ENCODE peak calls at places on chromosomes 4 and X, in four cellular contexts. U, X, G and T are unnamed samples. For H3K4me1, the result is how much of the 10 kb centered on the place peaks cover.

GRCh38 chrX:134115270-134115669 is 121.7 kb upstream of the CCDC160 start:
- DNase-seq in G (no peak), U (no peak), X (no peak), T (no peak)

GRCh38 chr4:106551724-106552123 is 183.1 kb upstream of the GIMD1 start:
- DNase-seq in G (no peak), U (no peak), X (no peak), T (no peak)

GRCh38 chr4:176360446-176360845 is 40.7 kb downstream of the SPCS3 start:
- DNase-seq in U (no peak), X (no peak), G (no peak), T (peak)

GRCh38 chr4:124090007-124090406 is 622.5 kb downstream of the ANKRD50 start:
- DNase-seq in U (no peak), G (no peak), X (no peak), T (no peak)

GRCh38 chrX:17689971-17690409 is 47.3 kb upstream of the SCML1 start:
- DNase-seq in U (no peak), G (peak), X (peak), T (peak)

GRCh38 chr4:99205104-99205979 is 13.7 kb downstream of the ADH6 start:
- DNase-seq in U (peak), G (no peak), X (peak), T (peak)

GRCh38 chr4:150976478-150977118 is 38.5 kb downstream of the LRBA start:
- DNase-seq in X (no peak), U (no peak), G (peak), T (no peak)

GRCh38 chr4:100299019-100299418 is 108.8 kb upstream of the DDIT4L start:
- DNase-seq in X (no peak), U (no peak), G (no peak), T (peak)

GRCh38 chr4:30537462-30537861 is 182.7 kb upstream of the PCDH7 start:
- DNase-seq in U (no peak), G (no peak), X (peak), T (peak)

GRCh38 chrX:119477812-119478232 is 9.6 kb downstream of the SLC25A5 start:
- DNase-seq in U (no peak), X (peak), G (peak), T (peak)

GRCh38 chr4:165767671-165768070 is 105.4 kb upstream of the TLL1 start:
- DNase-seq in U (no peak), X (no peak), G (no peak), T (no peak)

GRCh38 chr4:144615182-144615581 is 30.8 kb upstream of the HHIP start:
- DNase-seq in G (no peak), U (no peak), X (no peak), T (no peak)

GRCh38 chr4:22607382-22607781 is 85.4 kb upstream of the GBA3 start:
- DNase-seq in U (no peak), X (peak), G (peak), T (peak)

GRCh38 chr4:114945616-114946015 is 167.8 kb downstream of the NDST4 start:
- DNase-seq in U (no peak), X (no peak), G (no peak), T (no peak)

GRCh38 chr4:167196386-167196785 is 37.9 kb downstream of the SPOCK3 start:
- DNase-seq in X (no peak), U (no peak), G (no peak), T (peak)

GRCh38 chrX:30904186-30904585 is 15.1 kb upstream of the TAB3 start:
- DNase-seq in X (no peak), G (no peak), U (no peak), T (peak)

GRCh38 chr4:81826817-81827424 is 355.2 kb upstream of the RASGEF1B start:
- DNase-seq in U (no peak), X (no peak), G (no peak), T (no peak)

GRCh38 chr4:7635435-7635834 is 200.7 kb upstream of the PSAPL1 start:
- DNase-seq in X (no peak), G (no peak), U (no peak), T (no peak)

GRCh38 chr4:158513246-158513645 is 8.4 kb upstream of the RXFP1 start:
- DNase-seq in G (no peak), X (no peak), U (no peak), T (no peak)

GRCh38 chr4:44235897-44236296 is 212.7 kb downstream of the KCTD8 start:
- DNase-seq in X (no peak), G (peak), U (no peak), T (no peak)

GRCh38 chr4:8502836-8503585 is 62.4 kb downstream of the TRMT44 start:
- DNase-seq in U (no peak), G (peak), X (no peak), T (no peak)

GRCh38 chr4:19969492-19969891 is 282.2 kb upstream of the SLIT2 start:
- DNase-seq in U (no peak), X (no peak), G (no peak), T (no peak)

GRCh38 chr4:139761461-139761860 is 95.8 kb downstream of the MGST2 start:
- DNase-seq in U (no peak), X (no peak), G (peak), T (no peak)

GRCh38 chr4:60133414-60133813 is 1066.7 kb upstream of the ADGRL3 start:
- DNase-seq in G (no peak), U (no peak), X (no peak), T (peak)

GRCh38 chr4:16083217-16084191 is at the start of gene PROM1:
- DNase-seq in X (peak), G (peak), U (no peak), T (peak)

GRCh38 chrX:42246814-42247213 is 323.5 kb upstream of the CASK start:
- DNase-seq in X (no peak), U (no peak), G (no peak), T (peak)

GRCh38 chr4:4422856-4423485 is 36.1 kb downstream of the NSG1 start:
- DNase-seq in U (peak), X (no peak), G (peak), T (no peak)

GRCh38 chr4:150385606-150386005 is 196.3 kb upstream of the MAB21L2 start:
- DNase-seq in U (no peak), X (no peak), G (no peak), T (peak)

GRCh38 chr4:184424993-184425758 is 49.2 kb downstream of the IRF2 start:
- DNase-seq in X (no peak), U (no peak), G (no peak), T (no peak)

GRCh38 chrX:132101799-132102198 is 26.0 kb downstream of the FRMD7 start:
- DNase-seq in G (no peak), X (no peak), U (no peak), T (no peak)

GRCh38 chr4:54228563-54229501 is at the start of gene PDGFRA:
- DNase-seq in X (peak), U (peak), G (peak), T (peak)

GRCh38 chr4:53763813-53764597 is 172.7 kb upstream of the LNX1 start:
- DNase-seq in X (no peak), G (no peak), U (no peak), T (peak)

GRCh38 chr4:136900706-136901105 is 631.6 kb downstream of the PCDH18 start:
- DNase-seq in U (no peak), G (no peak), X (no peak), T (no peak)

GRCh38 chrX:2464677-2465166 is 36.1 kb downstream of the DHRSX start:
- DNase-seq in X (no peak), G (peak), U (no peak), T (no peak)

GRCh38 chrX:69083785-69084184 is 81.5 kb downstream of the PJA1 start:
- DNase-seq in G (no peak), U (no peak), X (no peak), T (no peak)

GRCh38 chr4:86846921-86847320 is 2.3 kb downstream of the SLC10A6 start:
- DNase-seq in G (no peak), X (no peak), U (no peak), T (peak)

GRCh38 chr4:176205299-176205698 is 9.9 kb upstream of the SPATA4 start:
- DNase-seq in U (no peak), G (peak), X (no peak), T (no peak)

GRCh38 chr4:55447826-55448225 is 52.1 kb downstream of the TMEM165 start:
- DNase-seq in X (no peak), U (no peak), G (no peak), T (peak)

GRCh38 chr4:142703694-142704309 is 142.3 kb downstream of the INPP4B start:
- DNase-seq in G (no peak), U (no peak), X (no peak), T (no peak)
- H3K4me1 ChIP-seq in G (under half), U (under half), X (under half), T (under half)

GRCh38 chr4:68344049-68344448 is 5.8 kb downstream of the YTHDC1 start:
- DNase-seq in G (no peak), U (no peak), X (no peak), T (no peak)
- H3K4me1 ChIP-seq in G (under half), U (half or more), X (under half), T (under half)

DNA sequence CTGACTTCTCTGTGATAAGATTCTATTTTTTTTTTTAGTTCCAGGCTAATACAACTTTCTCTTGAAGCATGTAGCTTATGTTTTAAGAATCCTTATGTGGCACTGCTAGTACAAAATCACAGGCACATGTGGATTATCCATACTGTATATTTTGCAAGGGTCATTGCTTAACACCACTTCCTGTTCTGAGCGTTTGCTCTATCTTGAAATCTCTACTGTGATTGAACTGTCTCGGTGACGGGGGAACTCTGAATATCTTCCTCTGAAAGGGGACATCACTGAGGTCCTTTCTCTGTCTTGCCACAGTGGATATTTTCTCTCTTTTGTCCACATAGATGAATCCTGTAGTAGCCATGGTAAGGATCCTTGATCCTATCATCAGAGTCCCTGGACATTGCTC is 2.1 kb upstream of the WFS1 start:
- DNase-seq in U (no peak), X (no peak), G (no peak), T (no peak)
- H3K4me1 ChIP-seq in U (under half), X (under half), G (under half), T (under half)

DNA sequence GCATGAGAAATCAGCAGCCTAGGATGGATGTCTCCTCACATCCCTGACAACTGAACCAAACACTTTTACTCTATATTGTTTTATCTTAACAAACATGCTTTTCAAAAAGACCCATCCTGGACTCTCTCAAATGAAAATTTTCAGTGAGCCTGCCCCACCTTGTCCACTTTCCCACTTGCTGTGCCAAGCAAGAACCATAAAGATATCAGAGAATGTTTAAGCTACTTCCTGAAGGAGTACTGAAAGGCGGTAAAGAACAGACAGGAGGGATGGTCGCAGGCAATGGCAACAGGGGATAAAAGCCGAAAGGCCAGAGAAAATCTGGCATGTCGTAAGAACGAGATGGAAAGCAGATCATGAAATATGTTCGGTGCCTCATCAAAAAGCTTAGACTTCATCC is 10.5 kb downstream of the APBB2 start:
- DNase-seq in X (no peak), U (no peak), G (no peak), T (no peak)
- H3K4me1 ChIP-seq in X (under half), U (half or more), G (under half), T (half or more)

GRCh38 chr4:122536001-122536400 is 79.5 kb upstream of the IL2 start:
- DNase-seq in G (no peak), U (no peak), X (no peak), T (no peak)

GRCh38 chr4:122539861-122540465 is 80.9 kb downstream of the IL21 start:
- DNase-seq in G (no peak), X (no peak), U (no peak), T (no peak)

GRCh38 chr4:122540827-122541226 is 80.0 kb downstream of the IL21 start:
- DNase-seq in G (no peak), U (no peak), X (no peak), T (no peak)

GRCh38 chr4:122534776-122535175 is 78.3 kb upstream of the IL2 start:
- DNase-seq in G (no peak), X (no peak), U (no peak), T (no peak)

GRCh38 chr4:122537388-122538135 is 81.0 kb upstream of the IL2 start:
- DNase-seq in X (no peak), U (no peak), G (no peak), T (no peak)
- H3K4me1 ChIP-seq in X (under half), U (under half), G (under half), T (under half)

GRCh38 chr4:168908093-168908492 is 102.0 kb downstream of the CBR4 start:
- DNase-seq in G (no peak), X (no peak), U (no peak), T (peak)
- H3K4me1 ChIP-seq in G (under half), X (under half), U (under half), T (under half)

GRCh38 chr4:18291981-18292380 is 270.4 kb upstream of the LCORL start:
- DNase-seq in G (no peak), U (no peak), X (no peak), T (no peak)
- H3K4me1 ChIP-seq in G (under half), U (under half), X (under half), T (under half)